ENCODE peak calls at places on chromosomes 12 and 14, in five cellular contexts. Z, W, M, N and H are unnamed samples.
A peak's percentile ranks its signal among the peaks of the same experiment; 100 is the strongest.

GRCh38 chr14:75450381-75451276 is 22.8 kb downstream of the JDP2 start:
- DNase-seq in M (no peak), Z (no peak), N (peak; percentile 46), W (peak; percentile 84), H (no peak)

GRCh38 chr12:18313316-18313715 is 52.0 kb downstream of the PIK3C2G start:
- DNase-seq in W (no peak), Z (no peak), M (no peak), N (no peak), H (no peak)

GRCh38 chr12:3446235-3446634 is 44.8 kb upstream of the PRMT8 start:
- DNase-seq in W (no peak), N (no peak), M (no peak), Z (no peak), H (no peak)

GRCh38 chr14:88005050-88005481 is at the start of gene GPR65:
- DNase-seq in W (no peak), M (no peak), N (no peak), Z (no peak), H (no peak)

GRCh38 chr14:42141328-42141727 is 534.7 kb downstream of the LRFN5 start:
- DNase-seq in N (peak; percentile 54), W (no peak), Z (no peak), M (no peak), H (no peak)

GRCh38 chr12:30517320-30517719 is 178.3 kb downstream of the IPO8 start:
- DNase-seq in N (no peak), M (no peak), Z (no peak), W (no peak), H (no peak)

GRCh38 chr14:29126361-29126760 is 359.8 kb downstream of the FOXG1 start:
- DNase-seq in Z (peak; percentile 39), W (no peak), N (no peak), M (no peak), H (no peak)

GRCh38 chr14:73762375-73762822 is 48.2 kb upstream of the PNMA1 start:
- DNase-seq in M (no peak), Z (no peak), N (no peak), W (no peak), H (no peak)

GRCh38 chr12:58592817-58593216 is 327.5 kb downstream of the LRIG3 start:
- DNase-seq in W (no peak), N (no peak), Z (peak; percentile 53), M (no peak), H (no peak)

GRCh38 chr12:62530596-62530995 is 64.0 kb downstream of the MON2 start:
- DNase-seq in W (no peak), N (no peak), Z (peak; percentile 82), M (no peak), H (no peak)

GRCh38 chr14:59278111-59278510 is 89.6 kb downstream of the DAAM1 start:
- DNase-seq in M (no peak), N (peak; percentile 86), W (no peak), Z (peak; percentile 92), H (no peak)

GRCh38 chr14:68794856-68795601 is 2.2 kb upstream of the ZFP36L1 start:
- DNase-seq in W (no peak), M (no peak), Z (peak; percentile 97), N (no peak), H (peak; percentile 72)

GRCh38 chr12:130859128-130859527 is 12.7 kb upstream of the RAN start:
- DNase-seq in W (peak; percentile 65), Z (no peak), M (no peak), N (no peak), H (no peak)

GRCh38 chr12:13036881-13037280 is 7.3 kb upstream of the FAM234B start:
- DNase-seq in M (no peak), Z (peak; percentile 39), W (no peak), N (no peak), H (no peak)

GRCh38 chr12:131101703-131102492 is 148.2 kb downstream of the ADGRD1 start:
- DNase-seq in W (no peak), M (no peak), N (no peak), Z (no peak), H (peak; percentile 20)